ENCODE peak calls at places on chromosomes 12 and 14, in eight cellular contexts. W is lung, Y is fibroblast of mammary gland, E is B cell, H is A549, T is RWPE1, S is AG09309, Q is choroid plexus epithelial cell. F is an unnamed sample.

GRCh38 chr14:68986225-68986624 is 7.1 kb upstream of the ACTN1 start:
- DNase-seq in W (no peak), Y (no peak), E (no peak), H (no peak), T (no peak), S (no peak), Q (no peak), F (no peak)

GRCh38 chr12:76450690-76451089 is 102.5 kb upstream of the BBS10 start:
- DNase-seq in W (no peak), Y (peak; percentile 92), E (no peak), H (peak; percentile 59), T (peak; percentile 78), S (no peak), Q (peak; percentile 92), F (no peak)

GRCh38 chr14:71290960-71291466 is 383.8 kb downstream of the PCNX1 start:
- DNase-seq in W (no peak), Y (peak; percentile 80), E (no peak), H (peak; percentile 7), T (peak; percentile 72), S (peak; percentile 32), Q (peak; percentile 78), F (no peak)

GRCh38 chr14:64209428-64210165 is 84.6 kb downstream of the ESR2 start:
- DNase-seq in W (peak; percentile 79), Y (peak; percentile 19), E (peak; percentile 75), H (no peak), T (no peak), S (no peak), Q (peak; percentile 49), F (no peak)

GRCh38 chr14:98808494-98809407 is 463.2 kb downstream of the BCL11B start:
- DNase-seq in W (no peak), Y (no peak), E (no peak), H (no peak), T (peak; percentile 2), S (no peak), Q (no peak), F (no peak)

GRCh38 chr12:57057037-57057436 is 7.1 kb upstream of the MYO1A start:
- DNase-seq in W (no peak), Y (no peak), E (no peak), H (no peak), T (no peak), S (no peak), Q (no peak), F (no peak)

GRCh38 chr14:86450075-86450474 is 920.1 kb downstream of the FLRT2 start:
- DNase-seq in W (no peak), Y (no peak), E (no peak), H (no peak), T (no peak), S (no peak), Q (no peak), F (no peak)

GRCh38 chr12:100141666-100141997 is 1.0 kb downstream of the BLTP3B start:
- DNase-seq in W (no peak), Y (peak; percentile 95), E (no peak), H (no peak), T (peak; percentile 61), S (peak; percentile 72), Q (peak; percentile 92), F (no peak)

GRCh38 chr12:31353730-31354708 is 28.1 kb upstream of the SINHCAF start:
- DNase-seq in W (no peak), Y (no peak), E (peak; percentile 14), H (no peak), T (no peak), S (no peak), Q (peak; percentile 5), F (no peak)

GRCh38 chr14:34064349-34064748 is 113.5 kb upstream of the EGLN3 start:
- DNase-seq in W (peak; percentile 39), Y (peak; percentile 93), E (no peak), H (no peak), T (no peak), S (no peak), Q (no peak), F (no peak)

GRCh38 chr14:23443881-23444280 is 8.4 kb upstream of the MYH7 start:
- DNase-seq in W (no peak), Y (no peak), E (no peak), H (no peak), T (no peak), S (no peak), Q (no peak), F (peak; percentile 30)

GRCh38 chr14:92353447-92353846 is 30.5 kb downstream of the SLC24A4 start:
- DNase-seq in W (no peak), Y (peak; percentile 5), E (no peak), H (no peak), T (no peak), S (no peak), Q (no peak), F (no peak)

GRCh38 chr12:101875112-101875961 is 2.0 kb upstream of the DRAM1 start:
- DNase-seq in W (no peak), Y (no peak), E (no peak), H (no peak), T (no peak), S (no peak), Q (peak; percentile 51), F (no peak)

GRCh38 chr14:87034680-87035079 is 958.3 kb downstream of the GALC start:
- DNase-seq in W (no peak), Y (no peak), E (no peak), H (no peak), T (no peak), S (no peak), Q (no peak), F (no peak)

GRCh38 chr14:73786942-73787759 is 64.5 kb upstream of the PTGR2 start:
- DNase-seq in W (peak; percentile 64), Y (peak; percentile 28), E (peak; percentile 84), H (no peak), T (no peak), S (no peak), Q (peak; percentile 37), F (no peak)

GRCh38 chr12:112564160-112564559 is 145.4 kb downstream of the PTPN11 start:
- DNase-seq in W (no peak), Y (no peak), E (no peak), H (no peak), T (no peak), S (no peak), Q (no peak), F (no peak)

GRCh38 chr12:44375694-44376093 is 500.4 kb downstream of the NELL2 start:
- DNase-seq in W (no peak), Y (no peak), E (no peak), H (no peak), T (no peak), S (no peak), Q (no peak), F (no peak)

GRCh38 chr14:102748806-102749205 is 28.4 kb upstream of the TRAF3 start:
- DNase-seq in W (no peak), Y (no peak), E (no peak), H (no peak), T (no peak), S (no peak), Q (no peak), F (no peak)

GRCh38 chr14:70700955-70701354 is 59.2 kb downstream of the TTC9 start:
- DNase-seq in W (no peak), Y (no peak), E (no peak), H (no peak), T (no peak), S (no peak), Q (no peak), F (no peak)

GRCh38 chr12:50573271-50573670 is 68.5 kb downstream of the DIP2B start:
- DNase-seq in W (no peak), Y (no peak), E (no peak), H (no peak), T (no peak), S (no peak), Q (no peak), F (no peak)

DNA sequence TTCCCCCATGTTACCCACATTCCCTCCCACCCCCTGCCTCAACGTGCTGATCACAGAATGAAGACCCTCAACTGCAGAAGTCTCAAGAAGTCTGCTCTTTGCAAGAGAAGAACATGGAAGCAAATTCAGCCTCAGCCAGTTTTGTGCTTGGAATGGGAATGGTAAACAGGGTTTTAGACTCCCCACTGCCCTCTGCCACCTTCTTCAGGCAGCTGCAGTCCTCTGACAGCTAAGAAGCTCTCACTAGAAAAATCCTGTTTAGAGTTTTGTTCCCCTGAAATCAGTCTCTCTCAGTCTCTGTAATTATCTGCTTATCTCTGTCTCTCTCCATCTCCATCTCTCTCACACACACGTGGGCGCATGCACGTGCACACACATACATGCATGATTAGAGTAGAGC is 85.4 kb downstream of the CRACR2A start:
- DNase-seq in W (no peak), Y (no peak), E (no peak), H (no peak), T (no peak), S (no peak), Q (peak; percentile 27), F (no peak)
- TF ChIP-seq CTCF in W (no peak), Y (no peak), E (no peak), H (no peak), T (no peak), S (no peak), Q (peak; percentile 28), F (no peak)

DNA sequence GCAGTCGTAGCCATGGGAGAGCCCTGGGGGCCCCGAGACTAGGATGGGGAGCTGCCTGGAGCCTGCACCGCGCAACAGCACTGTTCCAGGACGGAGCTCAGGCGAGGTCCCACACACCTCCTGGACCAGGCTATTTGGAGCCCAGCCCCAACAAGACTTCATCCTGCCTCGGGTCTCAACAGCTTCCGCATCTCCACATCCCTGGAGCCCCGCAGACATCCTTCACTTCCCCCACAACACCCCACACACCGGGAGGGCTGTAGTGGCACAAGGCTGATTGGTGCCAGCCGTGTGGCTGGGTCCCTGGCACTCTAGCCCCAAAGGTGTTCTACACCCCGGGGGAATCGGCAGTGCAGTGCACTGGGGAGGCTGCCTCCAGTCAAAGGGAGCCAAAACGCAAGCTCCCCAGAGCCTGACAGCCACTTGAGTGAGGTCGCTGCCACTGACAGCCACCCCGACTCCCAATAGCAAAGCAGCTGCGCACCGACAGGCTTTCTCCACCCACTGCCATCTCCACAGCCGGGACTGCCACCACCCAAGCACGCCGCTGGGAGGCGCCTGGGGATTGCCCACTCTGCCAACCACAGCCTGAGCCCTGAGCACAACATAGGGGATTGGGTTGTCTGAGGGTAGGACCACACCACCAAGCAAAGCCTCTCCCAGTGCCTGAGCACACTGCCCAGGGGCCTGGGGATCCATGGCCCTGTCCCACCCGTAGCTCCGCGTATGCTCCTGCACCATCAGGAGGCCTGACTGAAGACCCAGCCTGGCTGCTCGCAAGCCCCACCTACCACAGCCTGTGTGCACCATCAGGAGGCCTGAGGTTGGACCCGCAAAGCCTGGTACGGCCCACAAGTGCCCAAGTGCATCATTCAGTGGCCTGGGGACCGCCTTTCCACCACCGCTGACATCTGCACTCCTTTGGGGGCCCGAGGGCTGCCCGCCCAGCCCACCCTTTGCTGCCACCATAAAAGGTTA is 13.2 kb upstream of the KLRF1 start:
- DNase-seq in W (peak; percentile 82), Y (peak; percentile 42), E (peak; percentile 88), H (peak; percentile 79), T (peak; percentile 68), S (no peak), Q (peak; percentile 70), F (no peak)
- TF ChIP-seq CTCF in W (peak; percentile 87), Y (peak; percentile 76), E (peak; percentile 93), H (peak; percentile 65), T (peak; percentile 50), S (peak; percentile 87), Q (peak; percentile 95), F (peak; percentile 27)

GRCh38 chr12:1994429-1995143 is 9.7 kb downstream of the DCP1B start:
- DNase-seq in W (no peak), Y (no peak), E (no peak), H (no peak), T (no peak), S (no peak), Q (no peak), F (no peak)
- TF ChIP-seq CTCF in W (no peak), Y (no peak), E (no peak), H (no peak), T (no peak), S (no peak), Q (peak; percentile 14), F (no peak)

GRCh38 chr14:25375639-25376038 is 325.7 kb upstream of the STXBP6 start:
- DNase-seq in W (no peak), Y (no peak), E (no peak), H (no peak), T (no peak), S (no peak), Q (no peak), F (no peak)

GRCh38 chr14:25381498-25381897 is 331.6 kb upstream of the STXBP6 start:
- DNase-seq in W (no peak), Y (peak; percentile 48), E (no peak), H (no peak), T (no peak), S (no peak), Q (no peak), F (no peak)
- TF ChIP-seq CTCF in W (no peak), Y (peak; percentile 44), E (no peak), H (no peak), T (no peak), S (peak; percentile 12), Q (no peak), F (no peak)